ENCODE peak calls at places on chromosomes 6 and 20, in five cellular contexts. One of them, this sample, is unnamed. For H3K4me1, the result is how much of the 10 kb centered on the place peaks cover.

GRCh38 chr6:108557494-108558371 is 3.0 kb upstream of the FOXO3 start:
- DNase-seq in ovary: peak
- DNase-seq in suprapubic skin: peak
- DNase-seq in HepG2: peak
- DNase-seq in K562: peak
- DNase-seq in this sample: peak

GRCh38 chr6:51949451-51949850 is 138.0 kb downstream of the PKHD1 start:
- DNase-seq in ovary: no peak
- DNase-seq in K562: no peak
- DNase-seq in HepG2: no peak
- DNase-seq in suprapubic skin: no peak
- DNase-seq in this sample: peak

GRCh38 chr20:52242237-52243230 is 51.0 kb upstream of the ZFP64 start:
- DNase-seq in HepG2: no peak
- DNase-seq in K562: no peak
- DNase-seq in suprapubic skin: no peak
- DNase-seq in ovary: no peak
- DNase-seq in this sample: no peak

GRCh38 chr20:60262967-60263603 is 304.9 kb downstream of the CDH26 start:
- DNase-seq in HepG2: peak
- DNase-seq in ovary: no peak
- DNase-seq in suprapubic skin: no peak
- DNase-seq in K562: peak
- DNase-seq in this sample: no peak

GRCh38 chr6:18845891-18846290 is 458.7 kb downstream of the RNF144B start:
- DNase-seq in suprapubic skin: no peak
- DNase-seq in ovary: no peak
- DNase-seq in K562: no peak
- DNase-seq in HepG2: no peak
- DNase-seq in this sample: no peak

GRCh38 chr20:3330046-3330741 is 77.3 kb downstream of the DNAAF9 start:
- DNase-seq in K562: no peak
- DNase-seq in ovary: no peak
- DNase-seq in HepG2: no peak
- DNase-seq in suprapubic skin: no peak
- DNase-seq in this sample: no peak

GRCh38 chr6:155495011-155495768 is 39.6 kb upstream of the NOX3 start:
- DNase-seq in ovary: peak
- DNase-seq in K562: no peak
- DNase-seq in HepG2: peak
- DNase-seq in suprapubic skin: no peak
- DNase-seq in this sample: no peak

GRCh38 chr20:57744206-57744605 is 34.4 kb upstream of the PMEPA1 start:
- DNase-seq in HepG2: no peak
- DNase-seq in suprapubic skin: no peak
- DNase-seq in ovary: no peak
- DNase-seq in K562: no peak
- DNase-seq in this sample: no peak

GRCh38 chr20:16699287-16699686 is 30.5 kb upstream of the SNRPB2 start:
- DNase-seq in HepG2: no peak
- DNase-seq in suprapubic skin: no peak
- DNase-seq in ovary: no peak
- DNase-seq in K562: no peak
- DNase-seq in this sample: no peak

GRCh38 chr6:170260686-170261085 is 30.2 kb downstream of the DLL1 start:
- DNase-seq in suprapubic skin: no peak
- DNase-seq in ovary: no peak
- DNase-seq in K562: peak
- DNase-seq in HepG2: no peak
- DNase-seq in this sample: no peak

GRCh38 chr6:104689551-104690205 is 170.0 kb downstream of the HACE1 start:
- DNase-seq in suprapubic skin: no peak
- DNase-seq in K562: no peak
- DNase-seq in HepG2: no peak
- DNase-seq in ovary: no peak
- DNase-seq in this sample: no peak

GRCh38 chr6:14281831-14282230 is 164.3 kb downstream of the CD83 start:
- DNase-seq in K562: no peak
- DNase-seq in ovary: no peak
- DNase-seq in suprapubic skin: no peak
- DNase-seq in HepG2: no peak
- DNase-seq in this sample: no peak

DNA sequence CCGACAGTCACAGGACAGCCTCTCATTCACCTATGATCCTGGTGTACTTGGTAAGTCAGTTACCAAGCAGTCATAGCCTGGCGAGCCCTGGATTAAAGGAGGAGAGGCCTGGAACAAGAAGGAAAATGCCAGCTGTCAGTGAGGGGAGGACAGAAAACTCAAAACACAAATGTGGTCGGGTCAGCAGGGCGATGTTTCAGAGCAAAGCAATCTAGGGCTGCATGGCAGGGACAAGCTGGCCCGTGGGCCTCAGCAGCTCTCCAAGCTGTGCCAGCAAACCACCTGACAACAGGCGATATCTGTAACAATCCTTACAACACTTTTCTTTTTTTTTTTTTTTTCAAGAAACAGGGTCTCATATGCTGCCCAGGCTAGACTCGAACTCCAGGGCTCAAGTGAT is 40.3 kb downstream of the MGME1 start:
- DNase-seq in ovary: no peak
- DNase-seq in K562: no peak
- DNase-seq in HepG2: no peak
- DNase-seq in suprapubic skin: no peak
- DNase-seq in this sample: no peak
- H3K4me3 ChIP-seq in ovary: no peak
- H3K4me3 ChIP-seq in K562: no peak
- H3K4me3 ChIP-seq in HepG2: no peak
- H3K4me3 ChIP-seq in suprapubic skin: no peak
- H3K4me3 ChIP-seq in this sample: no peak

GRCh38 chr6:113359155-113360140 is 497.7 kb upstream of the MARCKS start:
- DNase-seq in suprapubic skin: no peak
- DNase-seq in K562: no peak
- DNase-seq in HepG2: no peak
- DNase-seq in ovary: no peak
- DNase-seq in this sample: no peak
- TF ChIP-seq EP300 in suprapubic skin: no peak
- TF ChIP-seq EP300 in K562: no peak
- TF ChIP-seq EP300 in HepG2: no peak
- TF ChIP-seq EP300 in ovary: no peak
- TF ChIP-seq EP300 in this sample: no peak

GRCh38 chr20:64006902-64007301 is 26.0 kb downstream of the PRPF6 start:
- DNase-seq in suprapubic skin: no peak
- DNase-seq in HepG2: no peak
- DNase-seq in K562: no peak
- DNase-seq in ovary: no peak
- DNase-seq in this sample: no peak

GRCh38 chr20:64006490-64006889 is 25.6 kb downstream of the PRPF6 start:
- DNase-seq in K562: no peak
- DNase-seq in HepG2: no peak
- DNase-seq in suprapubic skin: no peak
- DNase-seq in ovary: no peak
- DNase-seq in this sample: no peak

GRCh38 chr20:64001607-64002011 is 20.7 kb downstream of the PRPF6 start:
- DNase-seq in HepG2: no peak
- DNase-seq in ovary: no peak
- DNase-seq in suprapubic skin: no peak
- DNase-seq in K562: no peak
- DNase-seq in this sample: no peak

GRCh38 chr20:64003970-64004725 is 23.2 kb downstream of the PRPF6 start:
- DNase-seq in suprapubic skin: no peak
- DNase-seq in K562: no peak
- DNase-seq in HepG2: no peak
- DNase-seq in ovary: no peak
- DNase-seq in this sample: no peak

DNA sequence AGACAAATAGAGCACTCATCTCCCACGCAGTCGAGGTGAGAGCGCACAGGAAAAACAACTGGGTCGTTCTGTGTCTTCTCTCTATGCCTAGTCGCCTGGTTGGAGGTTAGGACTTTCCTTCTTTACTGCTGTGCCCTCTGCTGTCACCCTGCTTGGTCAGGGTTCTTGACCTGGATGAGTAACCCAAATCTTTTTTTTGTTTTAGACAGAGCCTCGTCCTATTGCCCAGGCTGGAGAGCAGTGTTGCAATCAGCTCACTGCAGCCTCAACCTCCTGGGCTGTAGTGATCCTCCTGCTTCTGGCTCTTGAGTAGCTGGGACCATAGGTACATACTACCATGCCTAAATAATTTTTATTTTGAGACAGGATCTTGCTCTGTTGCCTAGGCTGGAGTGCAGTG is 24.5 kb downstream of the PRPF6 start:
- DNase-seq in K562: no peak
- DNase-seq in ovary: no peak
- DNase-seq in suprapubic skin: no peak
- DNase-seq in HepG2: no peak
- DNase-seq in this sample: no peak
- H3K4me1 ChIP-seq in K562: under half
- H3K4me1 ChIP-seq in ovary: under half
- H3K4me1 ChIP-seq in suprapubic skin: under half
- H3K4me1 ChIP-seq in HepG2: under half
- H3K4me1 ChIP-seq in this sample: under half

DNA sequence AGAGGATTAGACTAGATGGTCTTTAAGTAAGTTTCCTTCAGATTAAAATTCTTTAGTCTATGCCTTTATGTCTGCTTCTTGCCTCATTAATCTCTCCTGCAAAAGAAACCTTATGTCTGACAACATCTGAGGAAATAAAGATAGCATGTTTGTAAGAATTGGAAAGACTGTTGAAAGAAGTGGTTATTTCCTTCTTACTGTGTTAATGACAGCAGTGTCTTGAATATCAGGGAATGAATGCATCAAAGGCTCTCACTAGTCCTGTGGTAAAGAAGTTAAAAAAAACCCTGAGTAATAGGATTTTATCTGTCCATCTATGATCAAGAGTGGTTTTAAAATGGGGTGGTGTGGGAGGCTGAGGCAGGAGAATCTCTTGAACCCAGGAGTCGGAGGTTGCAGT is 302.0 kb downstream of the PRL start:
- DNase-seq in ovary: no peak
- DNase-seq in suprapubic skin: no peak
- DNase-seq in HepG2: no peak
- DNase-seq in K562: no peak
- DNase-seq in this sample: no peak
- H3K4me3 ChIP-seq in ovary: no peak
- H3K4me3 ChIP-seq in suprapubic skin: no peak
- H3K4me3 ChIP-seq in HepG2: no peak
- H3K4me3 ChIP-seq in K562: no peak
- H3K4me3 ChIP-seq in this sample: no peak